ENCODE peak calls at places on chromosomes 12 and 14, in eight cellular contexts. K is coronary artery, A is cardiac fibroblast, B is IMR-90, Q is lower leg skin, I is left ventricle myocardium inferior, F is AG04450, P is right cardiac atrium. Z is an unnamed sample.

GRCh38 chr14:60197629-60198318 is 32.6 kb upstream of the DHRS7 start:
- DNase-seq in B (no peak), K (no peak), Q (no peak), A (no peak), P (peak), F (no peak), I (no peak), Z (no peak)

GRCh38 chr12:79309039-79309438 is 381.7 kb downstream of the PAWR start:
- DNase-seq in P (no peak), K (no peak), Q (no peak), A (no peak), I (no peak), F (no peak), B (no peak), Z (no peak)

GRCh38 chr12:91902860-91903683 is 242.6 kb downstream of the BTG1 start:
- DNase-seq in F (no peak), K (no peak), Q (no peak), I (no peak), P (no peak), B (peak), A (no peak), Z (no peak)

GRCh38 chr12:108975024-108975593 is 45.8 kb downstream of the SVOP start:
- DNase-seq in P (no peak), I (no peak), B (no peak), Q (no peak), F (no peak), A (peak), K (no peak), Z (no peak)

GRCh38 chr14:101020971-101021370 is 117.4 kb upstream of the RTL1 start:
- DNase-seq in I (peak), F (no peak), K (peak), P (no peak), A (no peak), B (no peak), Q (no peak), Z (no peak)

GRCh38 chr12:88035907-88036289 is 6.7 kb upstream of the C12orf50 start:
- DNase-seq in P (no peak), F (no peak), K (no peak), Q (peak), A (no peak), B (no peak), I (no peak), Z (no peak)

GRCh38 chr12:20044836-20045235 is 323.5 kb upstream of the PDE3A start:
- DNase-seq in B (peak), F (peak), Q (no peak), I (no peak), A (peak), K (no peak), P (no peak), Z (peak)

GRCh38 chr12:98644433-98644711 is 216 bp downstream of the IKBIP start:
- DNase-seq in B (no peak), F (no peak), I (no peak), A (no peak), P (peak), Q (no peak), K (no peak), Z (peak)

GRCh38 chr12:77133566-77133965 is 68.2 kb upstream of the E2F7 start:
- DNase-seq in F (no peak), B (peak), A (peak), I (peak), Q (no peak), P (peak), K (no peak), Z (no peak)

GRCh38 chr14:36952702-36953101 is 219.7 kb downstream of the SLC25A21 start:
- DNase-seq in P (no peak), I (no peak), F (no peak), Q (no peak), K (no peak), B (peak), A (no peak), Z (no peak)

GRCh38 chr14:75578786-75579781 is 664 bp downstream of the FLVCR2 start:
- DNase-seq in F (no peak), K (peak), P (peak), B (peak), Q (peak), A (peak), I (no peak), Z (no peak)

GRCh38 chr12:92539966-92540791 is 162.6 kb upstream of the PLEKHG7 start:
- DNase-seq in Q (no peak), I (peak), A (no peak), K (no peak), F (no peak), B (no peak), P (peak), Z (no peak)

GRCh38 chr14:65251213-65251612 is 148.9 kb upstream of the MAX start:
- DNase-seq in I (no peak), K (no peak), P (no peak), F (peak), B (peak), A (peak), Q (peak), Z (peak)

GRCh38 chr12:17062296-17063061 is 456.5 kb upstream of the LMO3 start:
- DNase-seq in P (no peak), B (no peak), F (no peak), I (no peak), Q (no peak), K (no peak), A (no peak), Z (no peak)

GRCh38 chr12:26567126-26567525 is 265.9 kb downstream of the ITPR2 start:
- DNase-seq in P (no peak), Q (no peak), I (no peak), F (no peak), B (no peak), K (no peak), A (no peak), Z (no peak)

DNA sequence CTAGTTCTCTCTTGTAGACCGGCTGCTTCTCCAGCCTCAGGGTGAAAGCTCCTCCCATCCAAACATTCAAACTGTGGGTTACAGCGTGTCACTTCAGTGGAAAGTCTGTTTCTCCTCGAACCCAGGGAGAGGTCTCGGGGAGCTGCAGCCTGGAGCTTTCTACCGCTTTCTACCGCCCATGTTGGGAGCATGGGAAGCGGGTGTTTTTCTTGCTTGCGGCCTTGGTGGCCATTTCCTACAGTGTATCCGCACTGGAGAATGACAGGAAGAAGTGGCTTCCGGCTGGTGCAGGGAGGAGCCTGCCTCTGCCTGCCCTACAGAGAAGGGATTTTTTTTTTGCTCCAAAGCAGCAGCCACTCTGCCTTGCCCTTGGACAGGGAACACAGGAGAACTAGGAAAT is 21.2 kb downstream of the ZFP36L1 start:
- DNase-seq in P (peak), I (peak), A (no peak), Q (no peak), B (no peak), K (no peak), F (no peak), Z (no peak)
- H3K4me3 ChIP-seq in P (no peak), I (no peak), A (no peak), Q (no peak), B (no peak), K (no peak), F (no peak), Z (no peak)

GRCh38 chr12:54389536-54390175 is 5.1 kb upstream of the ZNF385A start:
- DNase-seq in B (no peak), P (no peak), F (no peak), A (no peak), I (peak), K (no peak), Q (no peak), Z (no peak)
- H3K4me3 ChIP-seq in B (no peak), P (no peak), F (no peak), A (no peak), I (no peak), K (no peak), Q (no peak), Z (no peak)

GRCh38 chr12:68166317-68166830 is 6.8 kb upstream of the IFNG start:
- DNase-seq in I (no peak), B (no peak), P (no peak), Q (no peak), F (no peak), K (no peak), A (no peak), Z (no peak)

GRCh38 chr12:68162374-68162773 is 2.8 kb upstream of the IFNG start:
- DNase-seq in B (no peak), P (no peak), K (no peak), A (no peak), F (no peak), Q (no peak), I (no peak), Z (no peak)

GRCh38 chr12:68159681-68160304 is at the start of gene IFNG:
- DNase-seq in P (no peak), F (no peak), B (no peak), A (no peak), I (no peak), Q (no peak), K (no peak), Z (no peak)

GRCh38 chr12:68158427-68158826 is 1.1 kb downstream of the IFNG start:
- DNase-seq in P (no peak), Q (no peak), K (no peak), I (no peak), B (no peak), A (no peak), F (no peak), Z (no peak)

DNA sequence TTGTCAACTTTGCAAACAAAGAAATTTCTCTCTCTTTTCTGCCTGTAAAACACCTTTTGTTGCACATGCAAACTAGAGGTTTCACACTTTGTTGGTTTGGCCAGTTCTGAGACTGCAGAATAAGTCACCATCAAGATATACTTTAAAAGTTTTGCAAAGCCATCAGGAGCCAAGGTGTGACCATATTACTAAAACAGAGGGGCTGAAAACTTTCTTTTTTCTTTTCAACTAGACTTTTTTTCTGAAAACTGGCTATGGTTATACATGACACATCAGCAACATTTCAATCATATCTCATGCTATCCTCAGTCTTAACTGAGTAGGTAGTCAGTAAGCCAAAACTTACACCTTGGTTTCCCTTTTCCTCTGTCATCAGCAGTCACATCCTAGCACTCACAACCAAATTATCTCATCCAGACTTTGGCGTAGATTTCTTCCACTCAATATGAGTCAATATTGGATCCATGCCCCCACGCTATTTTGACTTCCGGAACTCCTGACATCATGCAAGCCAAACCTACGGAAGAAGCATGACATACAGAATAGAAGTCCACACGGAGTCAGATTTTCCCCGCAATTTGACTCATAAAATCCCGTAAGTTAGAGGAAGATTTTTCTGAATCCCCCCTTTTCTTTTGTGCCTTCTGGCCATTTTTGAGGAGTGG is 4.1 kb upstream of the IFNG start:
- DNase-seq in B (no peak), F (no peak), I (no peak), A (no peak), P (no peak), Q (no peak), K (no peak), Z (no peak)
- H3K4me3 ChIP-seq in B (no peak), F (no peak), I (no peak), A (no peak), P (no peak), Q (no peak), K (no peak), Z (no peak)

DNA sequence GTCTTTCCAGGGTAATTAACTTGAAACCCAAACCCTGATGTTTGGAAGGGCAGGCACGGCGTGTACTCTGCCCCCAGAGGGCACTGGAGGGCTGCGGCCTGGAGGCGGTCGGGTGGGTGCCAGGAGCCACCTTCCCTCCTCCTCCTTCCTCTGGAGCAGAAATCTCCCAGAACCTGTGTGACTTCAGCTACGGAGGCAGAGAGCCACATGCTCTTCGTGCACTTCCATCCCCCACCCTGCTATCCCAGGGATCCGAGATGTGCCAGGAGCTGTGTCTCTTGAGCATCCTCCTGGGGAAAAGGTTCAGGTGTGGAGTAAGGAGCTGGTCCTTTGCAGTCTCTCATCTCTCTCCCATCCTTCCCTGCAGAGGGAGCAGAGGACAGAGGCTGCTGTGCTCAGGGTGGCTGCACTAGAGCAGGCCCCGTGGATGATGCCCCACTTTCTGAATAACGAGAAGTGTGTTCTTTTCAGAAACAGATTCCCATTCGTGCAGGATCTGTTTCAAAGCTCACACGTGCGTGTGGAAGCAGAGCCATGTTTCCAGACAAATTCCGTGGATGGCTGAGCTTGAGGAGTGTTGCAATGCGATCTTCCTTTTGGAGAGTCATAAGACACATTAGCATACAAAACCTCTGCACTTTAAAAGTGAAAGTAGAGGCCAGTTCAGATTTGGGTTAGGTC is 162.9 kb downstream of the ADGRD1 start:
- DNase-seq in B (no peak), P (no peak), I (no peak), Q (peak), K (no peak), A (peak), F (no peak), Z (no peak)
- H3K4me3 ChIP-seq in B (no peak), P (no peak), I (no peak), Q (no peak), K (no peak), A (no peak), F (no peak), Z (no peak)

DNA sequence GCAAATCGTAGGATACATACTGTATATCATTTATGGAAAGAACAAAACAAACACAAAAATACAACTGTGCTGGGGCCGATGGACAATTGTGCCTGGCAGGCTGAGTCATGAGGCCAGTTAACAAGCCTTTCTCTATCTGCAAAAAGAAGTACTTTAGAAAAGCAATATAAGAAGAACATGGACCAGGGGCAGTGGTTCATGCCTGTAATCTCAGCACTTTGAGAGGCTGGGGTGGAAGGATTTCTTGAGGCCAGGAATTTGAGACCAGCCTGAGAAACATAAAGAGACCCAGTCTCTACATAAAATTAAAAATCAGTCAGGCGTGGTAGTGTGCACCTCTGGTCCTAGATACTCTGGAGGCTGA is 13.8 kb upstream of the CD27 start:
- DNase-seq in A (no peak), I (no peak), F (no peak), K (no peak), P (no peak), Q (no peak), B (peak), Z (no peak)
- H3K4me3 ChIP-seq in A (no peak), I (peak), F (peak), K (peak), P (no peak), Q (no peak), B (no peak), Z (peak)